ENCODE peak calls at places on chromosomes 1 and 21, in seven cellular contexts. A is psoas muscle, D is tibial artery, U is ovary, C is Peyer's patch, E is NB4, X is PC-9. S is an unnamed sample.

GRCh38 chr21:15278851-15279250 is 214.1 kb upstream of the NRIP1 start:
- DNase-seq in C (no peak), X (no peak), E (no peak), A (no peak), U (no peak), D (no peak), S (no peak)

GRCh38 chr1:221719987-221720386 is 21.9 kb downstream of the DUSP10 start:
- DNase-seq in D (no peak), C (no peak), X (no peak), E (no peak), U (no peak), A (no peak), S (no peak)

GRCh38 chr1:5501206-5501980 is 490.8 kb downstream of the NPHP4 start:
- DNase-seq in A (no peak), X (no peak), E (no peak), C (peak), D (no peak), U (no peak), S (peak)

GRCh38 chr21:41567901-41568510 is 60.0 kb upstream of the TMPRSS2 start:
- DNase-seq in C (no peak), E (no peak), D (no peak), X (no peak), A (no peak), U (no peak), S (no peak)

GRCh38 chr1:245688536-245689453 is 534.0 kb downstream of the KIF26B start:
- DNase-seq in D (no peak), E (no peak), A (no peak), U (no peak), X (no peak), C (no peak), S (no peak)

GRCh38 chr1:94666797-94667196 is 125.2 kb upstream of the F3 start:
- DNase-seq in X (no peak), E (no peak), C (no peak), D (no peak), A (no peak), U (no peak), S (no peak)

GRCh38 chr1:16927711-16928485 is 6.2 kb downstream of the CROCC start:
- DNase-seq in A (no peak), D (no peak), C (no peak), E (no peak), U (no peak), X (no peak), S (no peak)

GRCh38 chr1:236348071-236348470 is 46.0 kb upstream of the EDARADD start:
- DNase-seq in C (no peak), D (no peak), U (no peak), E (no peak), X (no peak), A (peak), S (no peak)

GRCh38 chr21:35565204-35565611 is 495.1 kb downstream of the SETD4 start:
- DNase-seq in U (no peak), D (peak), E (peak), A (peak), C (no peak), X (peak), S (peak)

GRCh38 chr1:24725209-24725651 is 20.0 kb upstream of the CLIC4 start:
- DNase-seq in D (no peak), A (no peak), U (no peak), E (no peak), C (no peak), X (peak), S (no peak)

GRCh38 chr1:5936126-5936525 is 56.1 kb downstream of the NPHP4 start:
- DNase-seq in D (no peak), E (no peak), U (no peak), A (no peak), C (no peak), X (no peak), S (no peak)

GRCh38 chr1:167797005-167797404 is 75.2 kb downstream of the MPZL1 start:
- DNase-seq in E (peak), U (peak), C (no peak), D (peak), X (peak), A (peak), S (peak)

GRCh38 chr1:19430121-19431068 is 54.9 kb downstream of the CAPZB start:
- DNase-seq in D (no peak), C (no peak), U (no peak), E (no peak), A (no peak), X (peak), S (no peak)

GRCh38 chr1:40308036-40308727 is 8.9 kb downstream of the COL9A2 start:
- DNase-seq in X (no peak), C (no peak), U (no peak), D (peak), A (no peak), E (no peak), S (no peak)

GRCh38 chr1:198764748-198765147 is 125.9 kb downstream of the PTPRC start:
- DNase-seq in D (no peak), X (no peak), U (no peak), E (no peak), A (no peak), C (no peak), S (no peak)

GRCh38 chr1:231776006-231776707 is 149.6 kb downstream of the DISC1 start:
- DNase-seq in C (no peak), U (no peak), A (no peak), X (no peak), D (no peak), E (no peak), S (no peak)

GRCh38 chr1:154829062-154829461 is 41.0 kb downstream of the KCNN3 start:
- DNase-seq in A (no peak), E (no peak), C (no peak), U (no peak), X (no peak), D (no peak), S (no peak)

GRCh38 chr1:67840449-67840848 is 7.2 kb upstream of the GNG12 start:
- DNase-seq in D (no peak), E (no peak), A (no peak), C (no peak), U (no peak), X (peak), S (no peak)

GRCh38 chr21:44866780-44867179 is 6.7 kb downstream of the PTTG1IP start:
- DNase-seq in D (no peak), A (no peak), U (no peak), X (no peak), E (peak), C (peak), S (no peak)

GRCh38 chr1:223551610-223552009 is 113.9 kb downstream of the CAPN8 start:
- DNase-seq in A (no peak), U (no peak), C (no peak), D (no peak), X (no peak), E (no peak), S (no peak)

GRCh38 chr1:223556414-223557124 is 108.9 kb downstream of the CAPN8 start:
- DNase-seq in A (peak), X (peak), C (peak), D (peak), U (no peak), E (peak), S (no peak)

GRCh38 chr1:223558512-223558911 is 107.0 kb downstream of the CAPN8 start:
- DNase-seq in A (no peak), C (no peak), U (no peak), D (no peak), X (no peak), E (no peak), S (no peak)

GRCh38 chr1:223553957-223554356 is 111.5 kb downstream of the CAPN8 start:
- DNase-seq in D (peak), A (no peak), U (no peak), E (no peak), C (no peak), X (no peak), S (no peak)

DNA sequence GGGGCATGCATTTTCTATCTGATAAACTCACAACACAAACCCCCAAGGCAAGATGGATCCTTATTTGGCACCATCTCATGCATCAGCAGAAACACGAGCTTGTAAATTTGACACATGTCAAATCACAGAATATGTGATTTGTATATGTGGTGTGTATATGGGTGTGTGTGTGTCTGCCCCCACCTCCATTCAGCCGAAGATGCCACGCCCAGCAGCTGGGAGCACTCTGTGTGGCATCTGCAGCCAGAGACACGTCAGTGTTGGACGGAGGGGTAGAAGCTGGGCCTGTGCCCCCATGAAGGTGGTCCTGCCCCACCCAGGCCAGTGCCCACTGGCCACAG is 108.4 kb downstream of the CAPN8 start:
- DNase-seq in D (peak), E (no peak), X (no peak), U (no peak), A (no peak), C (no peak), S (no peak)
- TF ChIP-seq CTCF in D (no peak), E (no peak), X (peak), U (no peak), A (no peak), C (no peak), S (peak)

GRCh38 chr1:213131851-213132655 is 81.0 kb downstream of the RPS6KC1 start:
- DNase-seq in U (no peak), A (no peak), X (no peak), C (no peak), E (no peak), D (no peak), S (no peak)
- TF ChIP-seq CTCF in U (no peak), A (no peak), X (no peak), C (no peak), E (no peak), D (peak), S (no peak)

DNA sequence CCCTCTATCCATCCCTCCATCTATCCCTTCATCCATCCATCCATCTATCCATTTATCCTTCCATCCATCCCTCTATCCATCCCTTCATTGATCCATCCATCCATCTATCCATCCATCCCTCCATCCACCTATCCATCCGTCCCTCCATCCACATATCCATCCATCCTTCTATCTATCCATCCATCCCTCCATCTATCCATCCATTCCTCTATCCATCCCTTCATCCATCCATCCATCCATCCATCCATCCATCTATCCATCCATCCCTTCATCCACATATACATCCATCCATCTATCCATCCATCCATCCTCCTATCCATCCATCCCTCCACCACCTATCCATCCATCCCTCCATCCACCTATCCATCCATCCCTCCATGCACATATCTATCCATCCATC is 23.6 kb downstream of the MATN1 start:
- DNase-seq in X (no peak), A (no peak), C (no peak), U (no peak), D (no peak), E (no peak), S (no peak)
- TF ChIP-seq CTCF in X (no peak), A (no peak), C (no peak), U (no peak), D (no peak), E (no peak), S (no peak)

GRCh38 chr1:115069186-115069585 is 20.1 kb downstream of the TSPAN2 start:
- DNase-seq in U (no peak), D (peak), C (no peak), E (no peak), X (peak), A (no peak), S (no peak)
- TF ChIP-seq CTCF in U (no peak), D (no peak), C (no peak), E (no peak), X (no peak), A (no peak), S (no peak)

GRCh38 chr1:212566522-212567479 is 41.8 kb upstream of the ATF3 start:
- DNase-seq in E (peak), A (no peak), D (no peak), X (peak), U (no peak), C (peak), S (peak)
- TF ChIP-seq CTCF in E (no peak), A (no peak), D (no peak), X (no peak), U (no peak), C (peak), S (no peak)

S was measured in CD14-positive monocyte.